ENCODE peak calls at places on chromosomes 16 and 17, in ten cellular contexts. L is RWPE1; V is NCI-H1092 treated with DMSO at 0.1 percent for 48 hours; O is SHP77; A is stimulated activated effector memory CD8-positive, alpha-beta T cell treated with anti-CD3 and anti-CD28 coated beads, Interleukin-12 subunit alpha, Interleukin-12 subunit beta, amount 100 ng/mL, for 72 hours; R is C1 segment of cervical spinal cord; T is astrocyte of the spinal cord; W is K562; S is stimulated activated CD4-positive, alpha-beta T cell treated with anti-CD3 and anti-CD28 coated beads, Interleukin-4, amount 100 ng/mL, for 48 hours; M is naive B cell. Y is an unnamed sample.

GRCh38 chr16:28192811-28193529 is 18.8 kb downstream of the XPO6 start:
- DNase-seq in R (no peak), M (peak), O (no peak), A (no peak), V (no peak), W (no peak), S (peak), L (no peak), T (no peak), Y (peak)

GRCh38 chr16:62503073-62503472 is 466.8 kb upstream of the CDH8 start:
- DNase-seq in V (no peak), M (no peak), T (no peak), O (no peak), L (no peak), A (no peak), W (no peak), R (no peak), S (no peak), Y (no peak)

GRCh38 chr17:48597775-48598631 is 4.4 kb upstream of the HOXB5 start:
- DNase-seq in W (no peak), V (no peak), R (peak), L (no peak), T (peak), M (peak), S (no peak), A (peak), O (peak), Y (peak)

GRCh38 chr16:88471575-88471974 is 18.5 kb downstream of the ZFPM1 start:
- DNase-seq in V (no peak), O (no peak), T (no peak), W (no peak), A (no peak), R (no peak), S (no peak), M (no peak), L (peak), Y (no peak)

GRCh38 chr16:56483394-56483793 is 32.0 kb downstream of the OGFOD1 start:
- DNase-seq in R (no peak), L (no peak), M (no peak), W (no peak), T (no peak), O (no peak), V (no peak), S (no peak), A (no peak), Y (no peak)

GRCh38 chr16:11258553-11259287 is 2.7 kb upstream of the SOCS1 start:
- DNase-seq in A (peak), L (no peak), V (no peak), T (no peak), R (peak), O (no peak), W (no peak), S (no peak), M (peak), Y (peak)

GRCh38 chr16:57277586-57277985 is 6.9 kb downstream of the PLLP start:
- DNase-seq in L (peak), S (peak), T (peak), R (no peak), A (no peak), W (no peak), V (no peak), O (no peak), M (no peak), Y (no peak)

GRCh38 chr16:87324411-87325275 is 7.5 kb upstream of the C16orf95 start:
- DNase-seq in W (peak), S (peak), T (no peak), V (peak), L (peak), O (peak), A (peak), R (no peak), M (peak), Y (peak)

GRCh38 chr17:74647871-74648672 is 24.5 kb upstream of the CD300E start:
- DNase-seq in R (no peak), S (no peak), M (no peak), O (no peak), V (no peak), T (no peak), L (no peak), W (no peak), A (no peak), Y (no peak)

GRCh38 chr16:21239646-21240045 is 6.1 kb downstream of the ANKS4B start:
- DNase-seq in A (no peak), T (no peak), W (no peak), L (no peak), O (no peak), V (no peak), R (no peak), M (no peak), S (no peak), Y (no peak)

GRCh38 chr16:57938936-57939871 is 31.7 kb downstream of the CNGB1 start:
- DNase-seq in A (no peak), M (no peak), T (peak), R (peak), W (no peak), S (no peak), L (peak), V (no peak), O (no peak), Y (peak)

Y was measured in transverse colon.